ENCODE peak calls at places on chromosome 13, in five cellular contexts. O, K, I, H and V are unnamed samples.

GRCh38 chr13:108227651-108228272 is 9.6 kb downstream of the ABHD13 start:
- DNase-seq in O (no peak), K (peak), I (no peak), H (no peak), V (peak)

GRCh38 chr13:56837161-56837560 is 303.6 kb upstream of the PRR20A start:
- DNase-seq in O (no peak), K (no peak), I (no peak), H (no peak), V (no peak)

GRCh38 chr13:94119360-94119936 is 360.0 kb downstream of the DCT start:
- DNase-seq in O (no peak), K (no peak), I (no peak), H (no peak), V (no peak)

GRCh38 chr13:44801990-44802389 is 187.3 kb downstream of the NUFIP1 start:
- DNase-seq in O (no peak), K (peak), I (no peak), H (no peak), V (no peak)

GRCh38 chr13:109743706-109744453 is 42.5 kb downstream of the IRS2 start:
- DNase-seq in O (no peak), K (peak), I (no peak), H (no peak), V (peak)

GRCh38 chr13:75550159-75550567 is 572 bp downstream of the UCHL3 start:
- DNase-seq in O (no peak), K (peak), I (peak), H (no peak), V (peak)

GRCh38 chr13:105773887-105774538 is 761.4 kb downstream of the EFNB2 start:
- DNase-seq in O (no peak), K (peak), I (no peak), H (no peak), V (no peak)

GRCh38 chr13:102538938-102539337 is 57.8 kb upstream of the TPP2 start:
- DNase-seq in O (no peak), K (no peak), I (no peak), H (no peak), V (no peak)

GRCh38 chr13:114119196-114119595 is 13.2 kb downstream of the RASA3 start:
- DNase-seq in O (no peak), K (peak), I (no peak), H (no peak), V (no peak)

GRCh38 chr13:76887070-76887563 is 912 bp upstream of the KCTD12 start:
- DNase-seq in O (no peak), K (no peak), I (no peak), H (no peak), V (no peak)